ENCODE peak calls at places on chromosomes 3 and 15, in seven cellular contexts. A, O, Y, C, T, M and J are unnamed samples. For H3K4me1, the result is how much of the 10 kb centered on the place peaks cover.

GRCh38 chr3:61521229-61521628 is 40.1 kb upstream of the PTPRG start:
- DNase-seq in A (no peak), O (no peak), Y (no peak), C (no peak), T (no peak), M (no peak), J (no peak)

GRCh38 chr3:167251678-167252077 is 128.4 kb downstream of the ZBBX start:
- DNase-seq in A (no peak), O (no peak), Y (no peak), C (no peak), T (no peak), M (no peak), J (no peak)

GRCh38 chr15:66405007-66405406 is 18.3 kb downstream of the MAP2K1 start:
- DNase-seq in A (no peak), O (peak), Y (no peak), C (no peak), T (no peak), M (no peak), J (no peak)

GRCh38 chr3:177878192-177878591 is 658.0 kb upstream of the KCNMB2 start:
- DNase-seq in A (no peak), O (no peak), Y (no peak), C (no peak), T (no peak), M (no peak), J (no peak)

GRCh38 chr15:92306662-92307061 is 87.0 kb upstream of the ST8SIA2 start:
- DNase-seq in A (peak), O (no peak), Y (no peak), C (no peak), T (no peak), M (no peak), J (no peak)

GRCh38 chr15:59274126-59274970 is 67.7 kb downstream of the LDHAL6B start:
- DNase-seq in A (no peak), O (peak), Y (no peak), C (no peak), T (no peak), M (no peak), J (no peak)

GRCh38 chr15:88108991-88109390 is 147.5 kb downstream of the NTRK3 start:
- DNase-seq in A (no peak), O (no peak), Y (no peak), C (no peak), T (no peak), M (no peak), J (no peak)

GRCh38 chr3:39917060-39917773 is 107.8 kb downstream of the MYRIP start:
- DNase-seq in A (no peak), O (no peak), Y (no peak), C (no peak), T (no peak), M (no peak), J (no peak)

GRCh38 chr3:138429665-138430064 is 4.8 kb upstream of the ESYT3 start:
- DNase-seq in A (no peak), O (no peak), Y (no peak), C (no peak), T (no peak), M (no peak), J (no peak)

GRCh38 chr3:4153771-4154170 is 149.4 kb upstream of the SETMAR start:
- DNase-seq in A (no peak), O (no peak), Y (no peak), C (no peak), T (no peak), M (no peak), J (no peak)

GRCh38 chr3:124281453-124282316 is 289.8 kb upstream of the ROPN1 start:
- DNase-seq in A (peak), O (peak), Y (peak), C (no peak), T (no peak), M (no peak), J (no peak)

GRCh38 chr3:70811880-70812279 is 499.4 kb upstream of the MDFIC2 start:
- DNase-seq in A (no peak), O (peak), Y (no peak), C (peak), T (no peak), M (peak), J (peak)

GRCh38 chr3:13420817-13421755 is 964 bp upstream of the NUP210 start:
- DNase-seq in A (no peak), O (no peak), Y (peak), C (no peak), T (no peak), M (no peak), J (peak)

GRCh38 chr3:143433787-143434378 is 314.3 kb downstream of the CHST2 start:
- DNase-seq in A (no peak), O (no peak), Y (no peak), C (no peak), T (no peak), M (no peak), J (no peak)

GRCh38 chr3:12782172-12782815 is 14.2 kb upstream of the CAND2 start:
- DNase-seq in A (no peak), O (peak), Y (no peak), C (no peak), T (no peak), M (no peak), J (no peak)

GRCh38 chr3:11391930-11392688 is 119.9 kb downstream of the ATG7 start:
- DNase-seq in A (no peak), O (peak), Y (no peak), C (no peak), T (no peak), M (no peak), J (no peak)

GRCh38 chr15:90364251-90364650 is 12.2 kb downstream of the ZNF774 start:
- DNase-seq in A (no peak), O (peak), Y (no peak), C (no peak), T (no peak), M (no peak), J (no peak)

GRCh38 chr3:71838406-71838805 is 53.5 kb upstream of the PROK2 start:
- DNase-seq in A (no peak), O (no peak), Y (no peak), C (no peak), T (no peak), M (no peak), J (no peak)

GRCh38 chr15:61175024-61175423 is 54.1 kb downstream of the RORA start:
- DNase-seq in A (no peak), O (peak), Y (no peak), C (no peak), T (no peak), M (no peak), J (no peak)

GRCh38 chr3:42895332-42895868 is 10.5 kb upstream of the ZNF662 start:
- DNase-seq in A (no peak), O (no peak), Y (no peak), C (no peak), T (no peak), M (no peak), J (no peak)

GRCh38 chr3:172084871-172085556 is 45.6 kb downstream of the FNDC3B start:
- DNase-seq in A (no peak), O (peak), Y (no peak), C (no peak), T (no peak), M (no peak), J (no peak)

GRCh38 chr15:90064931-90065681 is 37.2 kb downstream of the IDH2 start:
- DNase-seq in A (no peak), O (no peak), Y (no peak), C (no peak), T (no peak), M (peak), J (no peak)

GRCh38 chr15:82820128-82820527 is 10.7 kb downstream of the WHAMM start:
- DNase-seq in A (no peak), O (no peak), Y (no peak), C (no peak), T (no peak), M (no peak), J (no peak)

GRCh38 chr15:91956026-91956723 is 102.7 kb downstream of the SLCO3A1 start:
- DNase-seq in A (no peak), O (peak), Y (no peak), C (no peak), T (no peak), M (no peak), J (no peak)

GRCh38 chr15:68818671-68819450 is 1.8 kb downstream of the ANP32A start:
- DNase-seq in A (peak), O (no peak), Y (peak), C (peak), T (no peak), M (peak), J (no peak)

GRCh38 chr3:9622438-9622837 is 26.9 kb upstream of the MTMR14 start:
- DNase-seq in A (no peak), O (no peak), Y (no peak), C (no peak), T (no peak), M (peak), J (no peak)

GRCh38 chr3:32325957-32326356 is 65.7 kb upstream of the CMTM7 start:
- DNase-seq in A (no peak), O (no peak), Y (no peak), C (no peak), T (no peak), M (no peak), J (no peak)

GRCh38 chr3:188900421-188900941 is 271.3 kb upstream of the TPRG1 start:
- DNase-seq in A (peak), O (peak), Y (no peak), C (no peak), T (no peak), M (no peak), J (no peak)

GRCh38 chr3:159788291-159788690 is 200.3 kb upstream of the IL12A start:
- DNase-seq in A (no peak), O (no peak), Y (no peak), C (no peak), T (no peak), M (no peak), J (no peak)

GRCh38 chr3:180142041-180142440 is 105.3 kb upstream of the PEX5L start:
- DNase-seq in A (no peak), O (no peak), Y (no peak), C (no peak), T (no peak), M (no peak), J (no peak)

GRCh38 chr15:36958611-36959010 is 141.7 kb downstream of the MEIS2 start:
- DNase-seq in A (no peak), O (no peak), Y (no peak), C (no peak), T (no peak), M (no peak), J (no peak)

GRCh38 chr3:42747581-42747980 is 25.5 kb downstream of the CCDC13 start:
- DNase-seq in A (no peak), O (no peak), Y (no peak), C (no peak), T (peak), M (no peak), J (no peak)

GRCh38 chr3:140508545-140508944 is 169.3 kb upstream of the TRIM42 start:
- DNase-seq in A (no peak), O (no peak), Y (no peak), C (no peak), T (no peak), M (no peak), J (no peak)

GRCh38 chr15:81297147-81297572 is 26.8 kb downstream of the STARD5 start:
- DNase-seq in A (no peak), O (peak), Y (peak), C (no peak), T (no peak), M (no peak), J (no peak)

GRCh38 chr15:81298606-81299005 is 25.3 kb downstream of the STARD5 start:
- DNase-seq in A (no peak), O (no peak), Y (no peak), C (no peak), T (no peak), M (no peak), J (no peak)

GRCh38 chr15:81296673-81297072 is 27.3 kb downstream of the STARD5 start:
- DNase-seq in A (no peak), O (no peak), Y (peak), C (peak), T (no peak), M (no peak), J (no peak)

GRCh38 chr15:81296218-81296617 is 27.7 kb downstream of the STARD5 start:
- DNase-seq in A (no peak), O (no peak), Y (peak), C (no peak), T (no peak), M (no peak), J (no peak)

GRCh38 chr15:81297580-81298575 is 26.1 kb downstream of the STARD5 start:
- DNase-seq in A (no peak), O (no peak), Y (peak), C (no peak), T (no peak), M (no peak), J (no peak)
- H3K4me1 ChIP-seq in A (under half), O (under half), Y (under half), C (under half), T (half or more), M (under half), J (under half)

GRCh38 chr3:170869645-170870593 is at the start of gene RPL22L1:
- DNase-seq in A (peak), O (peak), Y (peak), C (peak), T (peak), M (peak), J (peak)
- TF ChIP-seq POLR2A in A (peak), O (peak), Y (peak), C (peak), T (peak), M (peak), J (peak)

DNA sequence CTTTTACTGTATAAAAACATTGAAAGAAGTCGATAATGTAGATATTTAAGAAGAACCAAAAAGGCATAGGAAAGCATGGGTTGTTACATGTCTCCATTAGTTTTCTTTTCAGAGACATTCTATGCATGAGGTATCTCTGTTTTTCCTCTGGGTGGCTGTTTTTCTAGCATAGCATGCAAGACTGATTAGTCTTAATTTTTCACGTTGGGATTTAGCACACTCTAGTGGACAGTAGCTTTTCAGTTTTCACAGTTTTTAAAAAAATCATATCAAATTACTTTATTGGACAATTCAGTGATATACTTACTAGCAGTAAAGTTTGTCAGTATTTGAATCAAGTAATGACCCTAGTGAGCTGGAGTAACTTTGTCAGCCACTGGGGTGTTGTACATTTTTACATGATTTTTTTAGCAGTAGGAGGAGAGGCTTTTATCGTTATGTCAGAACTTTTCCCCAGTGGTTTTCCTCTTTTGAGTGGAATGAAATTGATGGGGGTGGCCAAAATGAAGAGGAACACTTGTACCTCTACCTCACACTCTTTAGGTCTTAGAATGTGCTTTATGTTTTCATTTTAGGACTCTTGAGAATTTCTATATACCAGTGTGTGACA is 57.2 kb downstream of the SEC22A start:
- DNase-seq in A (peak), O (peak), Y (no peak), C (no peak), T (no peak), M (no peak), J (no peak)
- TF ChIP-seq CTCF in A (peak), O (peak), Y (peak), C (peak), T (peak), M (peak), J (peak)

GRCh38 chr15:97840501-97840900 is 120.0 kb upstream of the ARRDC4 start:
- DNase-seq in A (no peak), O (no peak), Y (no peak), C (no peak), T (no peak), M (no peak), J (no peak)
- H3K4me1 ChIP-seq in A (under half), O (under half), Y (under half), C (under half), T (under half), M (under half), J (under half)

DNA sequence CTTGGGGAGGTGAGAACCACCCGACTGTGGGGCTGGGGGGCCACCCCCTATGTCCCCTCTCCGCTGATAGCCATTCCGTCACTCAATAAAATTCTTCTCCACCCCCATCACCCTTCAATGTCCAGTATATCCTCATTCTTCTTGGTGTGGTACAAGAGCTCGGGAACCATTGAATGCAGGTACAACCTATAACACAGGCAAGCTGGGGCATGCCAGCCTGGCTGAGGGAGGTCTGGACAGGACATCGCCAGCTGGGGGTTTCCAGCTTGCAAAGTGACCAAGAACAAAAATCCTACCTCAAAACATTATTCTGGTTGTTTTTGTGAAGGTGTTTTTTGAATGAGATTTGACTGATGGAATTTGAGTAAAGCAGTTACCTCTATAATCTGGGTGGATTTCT is 19.6 kb upstream of the BDH1 start:
- DNase-seq in A (no peak), O (no peak), Y (no peak), C (no peak), T (no peak), M (no peak), J (no peak)
- TF ChIP-seq POLR2A in A (no peak), O (no peak), Y (no peak), C (no peak), T (no peak), M (no peak), J (no peak)

GRCh38 chr3:98343647-98344507 is 9.8 kb upstream of the OR5K4 start:
- DNase-seq in A (peak), O (peak), Y (peak), C (no peak), T (no peak), M (no peak), J (peak)
- TF ChIP-seq CTCF in A (peak), O (peak), Y (peak), C (no peak), T (no peak), M (no peak), J (no peak)